ENCODE peak calls at places on chromosome 9, in nine cellular contexts. N, C, R, I, G, T, U, O and F are unnamed samples.

GRCh38 chr9:112644449-112644965 is 73.4 kb downstream of the INIP start:
- DNase-seq in N (no peak), C (no peak), R (no peak), I (no peak), G (no peak), T (no peak), U (peak; percentile 64), O (no peak), F (no peak)

GRCh38 chr9:112169368-112169767 is 5.7 kb downstream of the SUSD1 start:
- DNase-seq in N (no peak), C (no peak), R (no peak), I (no peak), G (no peak), T (peak; percentile 38), U (peak; percentile 82), O (no peak), F (no peak)

GRCh38 chr9:125650271-125650737 is 56.7 kb downstream of the MAPKAP1 start:
- DNase-seq in N (no peak), C (peak; percentile 44), R (no peak), I (peak; percentile 11), G (no peak), T (peak; percentile 66), U (peak; percentile 70), O (peak; percentile 93), F (no peak)

GRCh38 chr9:80085668-80086067 is 513.9 kb downstream of the TLE4 start:
- DNase-seq in N (no peak), C (no peak), R (no peak), I (no peak), G (no peak), T (no peak), U (no peak), O (no peak), F (no peak)

GRCh38 chr9:23343226-23343625 is 482.8 kb downstream of the ELAVL2 start:
- DNase-seq in N (no peak), C (no peak), R (no peak), I (no peak), G (no peak), T (no peak), U (no peak), O (no peak), F (no peak)

GRCh38 chr9:136309101-136309801 is 5.4 kb upstream of the CCDC187 start:
- DNase-seq in N (no peak), C (peak; percentile 27), R (no peak), I (no peak), G (no peak), T (no peak), U (no peak), O (peak; percentile 49), F (no peak)

GRCh38 chr9:19690128-19690527 is 98.7 kb downstream of the SLC24A2 start:
- DNase-seq in N (no peak), C (no peak), R (no peak), I (no peak), G (no peak), T (no peak), U (peak; percentile 21), O (no peak), F (no peak)

GRCh38 chr9:129619787-129620668 is 873 bp downstream of the C9orf50 start:
- DNase-seq in N (no peak), C (no peak), R (peak; percentile 49), I (no peak), G (no peak), T (no peak), U (no peak), O (no peak), F (no peak)

GRCh38 chr9:75027187-75028107 is 646 bp downstream of the CARNMT1 start:
- DNase-seq in N (peak; percentile 53), C (peak; percentile 66), R (peak; percentile 61), I (peak; percentile 72), G (peak; percentile 51), T (peak; percentile 20), U (peak; percentile 60), O (peak; percentile 78), F (peak; percentile 75)

GRCh38 chr9:87725356-87725899 is 491 bp upstream of the CTSL start:
- DNase-seq in N (peak; percentile 51), C (no peak), R (peak; percentile 40), I (no peak), G (no peak), T (no peak), U (no peak), O (no peak), F (no peak)

GRCh38 chr9:102631559-102631958 is 363.6 kb upstream of the CYLC2 start:
- DNase-seq in N (no peak), C (no peak), R (peak; percentile 27), I (peak; percentile 18), G (no peak), T (peak; percentile 29), U (peak; percentile 14), O (peak; percentile 31), F (no peak)
- TF ChIP-seq CTCF in N (no peak), C (no peak), R (no peak), I (peak; percentile 75), G (no peak), T (peak; percentile 50), U (peak; percentile 36), O (peak; percentile 53), F (peak; percentile 59)

GRCh38 chr9:4826417-4827166 is 33.8 kb downstream of the RCL1 start:
- DNase-seq in N (no peak), C (no peak), R (no peak), I (no peak), G (no peak), T (no peak), U (no peak), O (no peak), F (no peak)
- TF ChIP-seq CTCF in N (no peak), C (no peak), R (no peak), I (no peak), G (no peak), T (no peak), U (no peak), O (no peak), F (no peak)

GRCh38 chr9:77744877-77745435 is 96.8 kb upstream of the GNA14 start:
- DNase-seq in N (no peak), C (no peak), R (no peak), I (no peak), G (no peak), T (no peak), U (no peak), O (no peak), F (no peak)

GRCh38 chr9:77738932-77739331 is 90.8 kb upstream of the GNA14 start:
- DNase-seq in N (no peak), C (no peak), R (no peak), I (no peak), G (no peak), T (no peak), U (no peak), O (no peak), F (no peak)

GRCh38 chr9:77748214-77748772 is 100.2 kb upstream of the GNA14 start:
- DNase-seq in N (no peak), C (no peak), R (no peak), I (no peak), G (no peak), T (no peak), U (no peak), O (no peak), F (no peak)

GRCh38 chr9:77747163-77747562 is 99.0 kb upstream of the GNA14 start:
- DNase-seq in N (no peak), C (peak; percentile 12), R (no peak), I (no peak), G (no peak), T (no peak), U (no peak), O (no peak), F (no peak)

DNA sequence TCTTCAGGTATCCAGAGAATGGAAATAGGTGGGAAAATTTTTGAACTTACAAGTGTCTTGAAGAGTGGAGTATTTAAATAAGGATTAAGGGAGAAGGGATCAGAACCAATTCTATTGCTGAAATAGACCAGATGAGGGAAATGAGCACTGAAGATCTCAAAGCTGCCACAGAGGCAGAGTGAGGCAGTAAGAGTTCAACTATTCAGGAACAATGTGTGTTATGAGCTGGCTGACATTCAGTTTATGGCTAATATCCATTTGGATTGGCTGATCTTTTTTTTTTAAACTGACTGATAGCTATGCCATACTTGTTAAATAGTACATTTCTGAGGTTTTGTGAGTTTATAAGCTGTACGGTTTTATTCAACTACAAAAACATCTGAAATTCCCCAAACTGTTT is 95.3 kb upstream of the GNA14 start:
- DNase-seq in N (no peak), C (no peak), R (no peak), I (no peak), G (no peak), T (no peak), U (no peak), O (no peak), F (no peak)
- TF ChIP-seq CTCF in N (no peak), C (no peak), R (no peak), I (no peak), G (no peak), T (no peak), U (no peak), O (no peak), F (no peak)

GRCh38 chr9:6909186-6909585 is 151.4 kb downstream of the KDM4C start:
- DNase-seq in N (no peak), C (no peak), R (no peak), I (no peak), G (no peak), T (no peak), U (no peak), O (no peak), F (no peak)

GRCh38 chr9:6910032-6910431 is 152.3 kb downstream of the KDM4C start:
- DNase-seq in N (no peak), C (no peak), R (peak; percentile 15), I (peak; percentile 8), G (no peak), T (peak; percentile 29), U (no peak), O (peak; percentile 28), F (no peak)

GRCh38 chr9:6910497-6910896 is 152.7 kb downstream of the KDM4C start:
- DNase-seq in N (no peak), C (no peak), R (no peak), I (no peak), G (no peak), T (no peak), U (no peak), O (no peak), F (no peak)

GRCh38 chr9:6905850-6906375 is 148.1 kb downstream of the KDM4C start:
- DNase-seq in N (no peak), C (no peak), R (no peak), I (no peak), G (no peak), T (no peak), U (no peak), O (no peak), F (no peak)

DNA sequence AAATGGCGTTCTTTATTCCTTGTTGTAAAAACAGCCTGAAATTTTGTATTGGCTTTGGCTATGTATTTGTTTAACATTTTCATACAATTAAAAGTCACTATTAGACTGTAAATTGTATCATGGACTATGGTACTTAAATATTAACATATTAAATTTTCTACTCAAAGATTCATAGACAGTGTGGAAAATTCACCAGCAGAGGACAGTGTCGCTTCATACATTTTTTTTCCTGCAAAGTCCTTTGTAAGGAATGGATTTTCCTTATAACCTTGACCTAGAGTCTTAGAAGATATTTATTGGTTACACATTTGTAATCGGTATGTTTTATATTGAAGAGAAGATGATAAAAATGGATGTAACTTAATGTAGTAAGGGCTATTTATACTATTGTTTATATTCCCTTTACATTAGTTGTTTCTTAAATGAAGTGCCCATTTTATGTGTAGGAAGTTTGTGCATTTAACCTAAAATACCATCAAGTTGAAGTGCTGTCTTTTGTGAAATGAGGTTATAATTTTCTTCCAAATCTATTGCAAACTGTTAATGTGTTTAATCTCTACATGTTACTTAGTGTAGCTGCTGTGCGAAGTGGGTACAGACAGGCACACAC is 150.1 kb downstream of the KDM4C start:
- DNase-seq in N (no peak), C (peak; percentile 18), R (peak; percentile 49), I (no peak), G (no peak), T (peak; percentile 64), U (no peak), O (peak; percentile 26), F (no peak)
- TF ChIP-seq CTCF in N (no peak), C (peak; percentile 40), R (peak; percentile 88), I (peak; percentile 75), G (peak; percentile 19), T (peak; percentile 76), U (peak; percentile 80), O (peak; percentile 33), F (peak; percentile 85)